ENCODE peak calls at places on chromosomes 12 and 14, in ten cellular contexts. One of them, this sample, is unnamed.

GRCh38 chr14:90593254-90594040 is 196.6 kb downstream of the CALM1 start:
- DNase-seq in transverse colon: no peak
- DNase-seq in uterus: no peak
- DNase-seq in GM12891: no peak
- DNase-seq in prostate gland: no peak
- DNase-seq in IMR-90: no peak
- DNase-seq in body of pancreas: no peak
- DNase-seq in spleen: no peak
- DNase-seq in HepG2: no peak
- DNase-seq in lower leg skin: no peak
- DNase-seq in this sample: no peak

GRCh38 chr12:91098942-91099341 is 12.4 kb downstream of the LUM start:
- DNase-seq in lower leg skin: peak
- DNase-seq in transverse colon: no peak
- DNase-seq in body of pancreas: no peak
- DNase-seq in IMR-90: peak
- DNase-seq in spleen: no peak
- DNase-seq in GM12891: no peak
- DNase-seq in prostate gland: no peak
- DNase-seq in HepG2: no peak
- DNase-seq in uterus: peak
- DNase-seq in this sample: no peak

GRCh38 chr12:9048930-9049329 is 59.6 kb downstream of the KLRG1 start:
- DNase-seq in uterus: no peak
- DNase-seq in spleen: no peak
- DNase-seq in transverse colon: no peak
- DNase-seq in GM12891: no peak
- DNase-seq in body of pancreas: no peak
- DNase-seq in HepG2: no peak
- DNase-seq in IMR-90: no peak
- DNase-seq in prostate gland: no peak
- DNase-seq in lower leg skin: no peak
- DNase-seq in this sample: no peak

GRCh38 chr14:49861581-49861922 is 9.0 kb upstream of the NEMF start:
- DNase-seq in lower leg skin: peak
- DNase-seq in transverse colon: peak
- DNase-seq in GM12891: no peak
- DNase-seq in uterus: peak
- DNase-seq in body of pancreas: peak
- DNase-seq in HepG2: no peak
- DNase-seq in prostate gland: peak
- DNase-seq in spleen: peak
- DNase-seq in IMR-90: peak
- DNase-seq in this sample: peak

GRCh38 chr12:53078425-53079225 is 565 bp downstream of the SPRYD3 start:
- DNase-seq in GM12891: no peak
- DNase-seq in HepG2: no peak
- DNase-seq in transverse colon: peak
- DNase-seq in spleen: no peak
- DNase-seq in IMR-90: peak
- DNase-seq in body of pancreas: peak
- DNase-seq in lower leg skin: peak
- DNase-seq in prostate gland: no peak
- DNase-seq in uterus: no peak
- DNase-seq in this sample: no peak

GRCh38 chr14:84785997-84786396 is 743.9 kb upstream of the FLRT2 start:
- DNase-seq in uterus: no peak
- DNase-seq in transverse colon: no peak
- DNase-seq in body of pancreas: no peak
- DNase-seq in IMR-90: peak
- DNase-seq in spleen: no peak
- DNase-seq in GM12891: no peak
- DNase-seq in HepG2: no peak
- DNase-seq in lower leg skin: no peak
- DNase-seq in prostate gland: no peak
- DNase-seq in this sample: no peak

GRCh38 chr14:61977217-61977616 is 215.0 kb downstream of the SNAPC1 start:
- DNase-seq in GM12891: no peak
- DNase-seq in spleen: no peak
- DNase-seq in body of pancreas: no peak
- DNase-seq in lower leg skin: no peak
- DNase-seq in transverse colon: no peak
- DNase-seq in uterus: no peak
- DNase-seq in IMR-90: peak
- DNase-seq in HepG2: no peak
- DNase-seq in prostate gland: no peak
- DNase-seq in this sample: no peak

GRCh38 chr12:58071994-58072393 is 130.6 kb downstream of the ATP23 start:
- DNase-seq in IMR-90: no peak
- DNase-seq in lower leg skin: no peak
- DNase-seq in body of pancreas: no peak
- DNase-seq in GM12891: no peak
- DNase-seq in transverse colon: no peak
- DNase-seq in uterus: no peak
- DNase-seq in prostate gland: no peak
- DNase-seq in HepG2: no peak
- DNase-seq in spleen: no peak
- DNase-seq in this sample: no peak

GRCh38 chr12:52836042-52836466 is 1.9 kb upstream of the KRT79 start:
- DNase-seq in IMR-90: peak
- DNase-seq in body of pancreas: no peak
- DNase-seq in prostate gland: no peak
- DNase-seq in spleen: peak
- DNase-seq in lower leg skin: no peak
- DNase-seq in uterus: no peak
- DNase-seq in HepG2: no peak
- DNase-seq in transverse colon: no peak
- DNase-seq in GM12891: no peak
- DNase-seq in this sample: peak

GRCh38 chr14:27995688-27996087 is 770.9 kb upstream of the FOXG1 start:
- DNase-seq in uterus: no peak
- DNase-seq in GM12891: no peak
- DNase-seq in body of pancreas: peak
- DNase-seq in transverse colon: no peak
- DNase-seq in IMR-90: no peak
- DNase-seq in spleen: no peak
- DNase-seq in lower leg skin: no peak
- DNase-seq in prostate gland: no peak
- DNase-seq in HepG2: no peak
- DNase-seq in this sample: no peak

GRCh38 chr12:24561411-24561871 is 387.5 kb downstream of the BCAT1 start:
- DNase-seq in body of pancreas: no peak
- DNase-seq in GM12891: no peak
- DNase-seq in prostate gland: peak
- DNase-seq in lower leg skin: no peak
- DNase-seq in spleen: no peak
- DNase-seq in uterus: no peak
- DNase-seq in IMR-90: peak
- DNase-seq in HepG2: no peak
- DNase-seq in transverse colon: peak
- DNase-seq in this sample: no peak

GRCh38 chr14:22830329-22831010 is 783 bp downstream of the MRPL52 start:
- DNase-seq in body of pancreas: no peak
- DNase-seq in HepG2: no peak
- DNase-seq in transverse colon: no peak
- DNase-seq in IMR-90: no peak
- DNase-seq in uterus: no peak
- DNase-seq in prostate gland: no peak
- DNase-seq in spleen: no peak
- DNase-seq in GM12891: no peak
- DNase-seq in lower leg skin: no peak
- DNase-seq in this sample: peak

GRCh38 chr12:12799163-12799920 is 13.8 kb upstream of the DDX47 start:
- DNase-seq in prostate gland: no peak
- DNase-seq in IMR-90: no peak
- DNase-seq in HepG2: no peak
- DNase-seq in uterus: no peak
- DNase-seq in GM12891: no peak
- DNase-seq in lower leg skin: no peak
- DNase-seq in body of pancreas: no peak
- DNase-seq in spleen: no peak
- DNase-seq in transverse colon: no peak
- DNase-seq in this sample: no peak

GRCh38 chr12:120726961-120727360 is 1.3 kb downstream of the ACADS start:
- DNase-seq in body of pancreas: no peak
- DNase-seq in transverse colon: no peak
- DNase-seq in uterus: no peak
- DNase-seq in prostate gland: no peak
- DNase-seq in IMR-90: no peak
- DNase-seq in lower leg skin: no peak
- DNase-seq in HepG2: no peak
- DNase-seq in spleen: peak
- DNase-seq in GM12891: no peak
- DNase-seq in this sample: no peak

GRCh38 chr12:120726510-120726793 is 826 bp downstream of the ACADS start:
- DNase-seq in lower leg skin: no peak
- DNase-seq in body of pancreas: no peak
- DNase-seq in spleen: no peak
- DNase-seq in uterus: no peak
- DNase-seq in prostate gland: no peak
- DNase-seq in transverse colon: no peak
- DNase-seq in IMR-90: no peak
- DNase-seq in GM12891: no peak
- DNase-seq in HepG2: no peak
- DNase-seq in this sample: no peak

GRCh38 chr12:120724720-120725119 is 906 bp upstream of the ACADS start:
- DNase-seq in lower leg skin: no peak
- DNase-seq in HepG2: no peak
- DNase-seq in spleen: peak
- DNase-seq in uterus: no peak
- DNase-seq in transverse colon: no peak
- DNase-seq in body of pancreas: no peak
- DNase-seq in prostate gland: no peak
- DNase-seq in IMR-90: no peak
- DNase-seq in GM12891: no peak
- DNase-seq in this sample: no peak

GRCh38 chr12:120725151-120725658 is 421 bp upstream of the ACADS start:
- DNase-seq in spleen: no peak
- DNase-seq in HepG2: no peak
- DNase-seq in lower leg skin: no peak
- DNase-seq in prostate gland: no peak
- DNase-seq in IMR-90: no peak
- DNase-seq in GM12891: no peak
- DNase-seq in body of pancreas: no peak
- DNase-seq in uterus: no peak
- DNase-seq in transverse colon: no peak
- DNase-seq in this sample: no peak

GRCh38 chr12:120725659-120726509 is at the start of gene ACADS:
- DNase-seq in lower leg skin: peak
- DNase-seq in uterus: peak
- DNase-seq in IMR-90: peak
- DNase-seq in HepG2: peak
- DNase-seq in transverse colon: peak
- DNase-seq in spleen: peak
- DNase-seq in GM12891: peak
- DNase-seq in prostate gland: peak
- DNase-seq in body of pancreas: peak
- DNase-seq in this sample: peak
- TF ChIP-seq POLR2A in lower leg skin: no peak
- TF ChIP-seq POLR2A in uterus: peak
- TF ChIP-seq POLR2A in IMR-90: no peak
- TF ChIP-seq POLR2A in HepG2: peak
- TF ChIP-seq POLR2A in transverse colon: peak
- TF ChIP-seq POLR2A in spleen: no peak
- TF ChIP-seq POLR2A in GM12891: peak
- TF ChIP-seq POLR2A in prostate gland: peak
- TF ChIP-seq POLR2A in body of pancreas: peak
- TF ChIP-seq POLR2A in this sample: peak

GRCh38 chr12:7134371-7135166 is 4.4 kb downstream of the CLSTN3 start:
- DNase-seq in prostate gland: no peak
- DNase-seq in uterus: no peak
- DNase-seq in IMR-90: no peak
- DNase-seq in spleen: no peak
- DNase-seq in transverse colon: no peak
- DNase-seq in HepG2: no peak
- DNase-seq in body of pancreas: no peak
- DNase-seq in lower leg skin: no peak
- DNase-seq in GM12891: no peak
- DNase-seq in this sample: no peak
- TF ChIP-seq POLR2A in prostate gland: no peak
- TF ChIP-seq POLR2A in uterus: no peak
- TF ChIP-seq POLR2A in IMR-90: no peak
- TF ChIP-seq POLR2A in spleen: no peak
- TF ChIP-seq POLR2A in transverse colon: no peak
- TF ChIP-seq POLR2A in HepG2: no peak
- TF ChIP-seq POLR2A in body of pancreas: no peak
- TF ChIP-seq POLR2A in lower leg skin: no peak
- TF ChIP-seq POLR2A in GM12891: no peak
- TF ChIP-seq POLR2A in this sample: no peak

GRCh38 chr12:16691624-16692023 is 85.7 kb upstream of the LMO3 start:
- DNase-seq in prostate gland: no peak
- DNase-seq in spleen: no peak
- DNase-seq in IMR-90: no peak
- DNase-seq in body of pancreas: peak
- DNase-seq in transverse colon: no peak
- DNase-seq in lower leg skin: no peak
- DNase-seq in HepG2: no peak
- DNase-seq in GM12891: no peak
- DNase-seq in uterus: no peak
- DNase-seq in this sample: no peak
- TF ChIP-seq POLR2A in prostate gland: no peak
- TF ChIP-seq POLR2A in spleen: no peak
- TF ChIP-seq POLR2A in IMR-90: no peak
- TF ChIP-seq POLR2A in body of pancreas: no peak
- TF ChIP-seq POLR2A in transverse colon: no peak
- TF ChIP-seq POLR2A in lower leg skin: no peak
- TF ChIP-seq POLR2A in HepG2: no peak
- TF ChIP-seq POLR2A in GM12891: no peak
- TF ChIP-seq POLR2A in uterus: no peak
- TF ChIP-seq POLR2A in this sample: no peak

GRCh38 chr12:49130151-49131050 is 794 bp downstream of the TUBA1B start:
- DNase-seq in uterus: peak
- DNase-seq in prostate gland: peak
- DNase-seq in HepG2: peak
- DNase-seq in IMR-90: peak
- DNase-seq in spleen: peak
- DNase-seq in GM12891: peak
- DNase-seq in transverse colon: peak
- DNase-seq in body of pancreas: peak
- DNase-seq in lower leg skin: peak
- DNase-seq in this sample: peak

GRCh38 chr12:49131973-49132461 is 822 bp upstream of the TUBA1B start:
- DNase-seq in GM12891: no peak
- DNase-seq in prostate gland: peak
- DNase-seq in spleen: no peak
- DNase-seq in body of pancreas: no peak
- DNase-seq in uterus: no peak
- DNase-seq in lower leg skin: peak
- DNase-seq in HepG2: no peak
- DNase-seq in IMR-90: peak
- DNase-seq in transverse colon: peak
- DNase-seq in this sample: peak

GRCh38 chr12:49126852-49127763 is 4.1 kb downstream of the TUBA1B start:
- DNase-seq in transverse colon: no peak
- DNase-seq in uterus: no peak
- DNase-seq in body of pancreas: no peak
- DNase-seq in IMR-90: no peak
- DNase-seq in HepG2: no peak
- DNase-seq in GM12891: no peak
- DNase-seq in spleen: no peak
- DNase-seq in prostate gland: no peak
- DNase-seq in lower leg skin: no peak
- DNase-seq in this sample: peak

GRCh38 chr12:49131051-49131972 is at the start of gene TUBA1B:
- DNase-seq in body of pancreas: peak
- DNase-seq in GM12891: peak
- DNase-seq in IMR-90: peak
- DNase-seq in uterus: peak
- DNase-seq in HepG2: peak
- DNase-seq in lower leg skin: peak
- DNase-seq in transverse colon: peak
- DNase-seq in spleen: peak
- DNase-seq in prostate gland: peak
- DNase-seq in this sample: peak

GRCh38 chr12:49129332-49130150 is 1.7 kb downstream of the TUBA1B start:
- DNase-seq in body of pancreas: no peak
- DNase-seq in spleen: no peak
- DNase-seq in uterus: no peak
- DNase-seq in lower leg skin: no peak
- DNase-seq in HepG2: no peak
- DNase-seq in transverse colon: no peak
- DNase-seq in IMR-90: no peak
- DNase-seq in prostate gland: no peak
- DNase-seq in GM12891: no peak
- DNase-seq in this sample: peak
- TF ChIP-seq POLR2A in body of pancreas: no peak
- TF ChIP-seq POLR2A in spleen: no peak
- TF ChIP-seq POLR2A in uterus: no peak
- TF ChIP-seq POLR2A in lower leg skin: no peak
- TF ChIP-seq POLR2A in HepG2: no peak
- TF ChIP-seq POLR2A in transverse colon: no peak
- TF ChIP-seq POLR2A in IMR-90: no peak
- TF ChIP-seq POLR2A in prostate gland: no peak
- TF ChIP-seq POLR2A in GM12891: no peak
- TF ChIP-seq POLR2A in this sample: no peak

This sample was measured in erythroblast.